ENCODE peak calls at places on chromosomes 11 and 22, in six cellular contexts. G is adrenal gland, J is IMR-90, W is heart left ventricle, A is uterus, T is tibial nerve. F is an unnamed sample.

GRCh38 chr22:49084203-49084602 is 743.5 kb downstream of the BRD1 start:
- DNase-seq in G (no peak), J (no peak), W (no peak), A (no peak), T (no peak), F (no peak)

GRCh38 chr22:19290400-19291217 is 910 bp downstream of the CLTCL1 start:
- DNase-seq in G (no peak), J (no peak), W (no peak), A (no peak), T (no peak), F (no peak)

GRCh38 chr11:134531331-134532135 is 119.5 kb upstream of the B3GAT1 start:
- DNase-seq in G (peak), J (no peak), W (peak), A (peak), T (no peak), F (no peak)

GRCh38 chr11:21174781-21175180 is 505.4 kb downstream of the NELL1 start:
- DNase-seq in G (no peak), J (no peak), W (no peak), A (no peak), T (no peak), F (no peak)

GRCh38 chr22:22507743-22508273 is 734 bp downstream of the ZNF280B start:
- DNase-seq in G (no peak), J (no peak), W (no peak), A (no peak), T (no peak), F (no peak)

GRCh38 chr22:39907605-39908097 is 6.8 kb downstream of the GRAP2 start:
- DNase-seq in G (no peak), J (no peak), W (no peak), A (no peak), T (no peak), F (no peak)

GRCh38 chr22:40817737-40818136 is 1.4 kb downstream of the SLC25A17 start:
- DNase-seq in G (no peak), J (no peak), W (no peak), A (no peak), T (no peak), F (no peak)

GRCh38 chr22:45450931-45451651 is 37.6 kb downstream of the RIBC2 start:
- DNase-seq in G (no peak), J (peak), W (no peak), A (peak), T (no peak), F (no peak)

GRCh38 chr11:126124284-126124683 is 61.6 kb upstream of the CDON start:
- DNase-seq in G (no peak), J (peak), W (no peak), A (no peak), T (no peak), F (no peak)

GRCh38 chr11:92751594-92751993 is 217.9 kb upstream of the MTNR1B start:
- DNase-seq in G (no peak), J (no peak), W (no peak), A (no peak), T (no peak), F (no peak)

GRCh38 chr11:57567210-57567511 is 311 bp downstream of the UBE2L6 start:
- DNase-seq in G (no peak), J (peak), W (no peak), A (peak), T (no peak), F (peak)

GRCh38 chr11:14258177-14258935 is 100.6 kb downstream of the RRAS2 start:
- DNase-seq in G (no peak), J (peak), W (no peak), A (no peak), T (no peak), F (peak)

GRCh38 chr11:58222730-58223129 is 6.0 kb downstream of the OR10Q1 start:
- DNase-seq in G (no peak), J (peak), W (no peak), A (no peak), T (no peak), F (no peak)

GRCh38 chr22:17563936-17564391 is 666 bp downstream of the SLC25A18 start:
- DNase-seq in G (no peak), J (peak), W (peak), A (peak), T (no peak), F (peak)

GRCh38 chr11:128552783-128553661 is 34.3 kb downstream of the ETS1 start:
- DNase-seq in G (no peak), J (peak), W (no peak), A (no peak), T (peak), F (peak)

GRCh38 chr22:42261266-42261665 is 9.2 kb downstream of the TCF20 start:
- DNase-seq in G (no peak), J (peak), W (no peak), A (no peak), T (no peak), F (no peak)

GRCh38 chr22:19776433-19777031 is 16.0 kb downstream of the TBX1 start:
- DNase-seq in G (no peak), J (peak), W (no peak), A (no peak), T (no peak), F (no peak)

GRCh38 chr11:101916422-101916821 is at the start of gene ANGPTL5:
- DNase-seq in G (no peak), J (no peak), W (no peak), A (no peak), T (no peak), F (no peak)

GRCh38 chr11:113664069-113664980 is 41.8 kb downstream of the TMPRSS5 start:
- DNase-seq in G (no peak), J (peak), W (no peak), A (no peak), T (no peak), F (no peak)

GRCh38 chr11:8744423-8744822 is 61.8 kb downstream of the RPL27A start:
- DNase-seq in G (no peak), J (no peak), W (no peak), A (no peak), T (no peak), F (no peak)

GRCh38 chr11:128804481-128804880 is 62.6 kb downstream of the KCNJ1 start:
- DNase-seq in G (no peak), J (peak), W (no peak), A (no peak), T (no peak), F (no peak)

GRCh38 chr11:62138630-62139425 is 15.0 kb downstream of the INCENP start:
- DNase-seq in G (no peak), J (no peak), W (no peak), A (no peak), T (no peak), F (no peak)

GRCh38 chr22:27203276-27203660 is 545.9 kb downstream of the MIAT start:
- DNase-seq in G (no peak), J (no peak), W (no peak), A (no peak), T (no peak), F (no peak)

GRCh38 chr11:21928834-21929233 is 264.1 kb upstream of the ANO5 start:
- DNase-seq in G (no peak), J (no peak), W (no peak), A (no peak), T (no peak), F (no peak)

GRCh38 chr11:45850446-45850845 is 3.2 kb downstream of the CRY2 start:
- DNase-seq in G (no peak), J (peak), W (no peak), A (no peak), T (no peak), F (no peak)

DNA sequence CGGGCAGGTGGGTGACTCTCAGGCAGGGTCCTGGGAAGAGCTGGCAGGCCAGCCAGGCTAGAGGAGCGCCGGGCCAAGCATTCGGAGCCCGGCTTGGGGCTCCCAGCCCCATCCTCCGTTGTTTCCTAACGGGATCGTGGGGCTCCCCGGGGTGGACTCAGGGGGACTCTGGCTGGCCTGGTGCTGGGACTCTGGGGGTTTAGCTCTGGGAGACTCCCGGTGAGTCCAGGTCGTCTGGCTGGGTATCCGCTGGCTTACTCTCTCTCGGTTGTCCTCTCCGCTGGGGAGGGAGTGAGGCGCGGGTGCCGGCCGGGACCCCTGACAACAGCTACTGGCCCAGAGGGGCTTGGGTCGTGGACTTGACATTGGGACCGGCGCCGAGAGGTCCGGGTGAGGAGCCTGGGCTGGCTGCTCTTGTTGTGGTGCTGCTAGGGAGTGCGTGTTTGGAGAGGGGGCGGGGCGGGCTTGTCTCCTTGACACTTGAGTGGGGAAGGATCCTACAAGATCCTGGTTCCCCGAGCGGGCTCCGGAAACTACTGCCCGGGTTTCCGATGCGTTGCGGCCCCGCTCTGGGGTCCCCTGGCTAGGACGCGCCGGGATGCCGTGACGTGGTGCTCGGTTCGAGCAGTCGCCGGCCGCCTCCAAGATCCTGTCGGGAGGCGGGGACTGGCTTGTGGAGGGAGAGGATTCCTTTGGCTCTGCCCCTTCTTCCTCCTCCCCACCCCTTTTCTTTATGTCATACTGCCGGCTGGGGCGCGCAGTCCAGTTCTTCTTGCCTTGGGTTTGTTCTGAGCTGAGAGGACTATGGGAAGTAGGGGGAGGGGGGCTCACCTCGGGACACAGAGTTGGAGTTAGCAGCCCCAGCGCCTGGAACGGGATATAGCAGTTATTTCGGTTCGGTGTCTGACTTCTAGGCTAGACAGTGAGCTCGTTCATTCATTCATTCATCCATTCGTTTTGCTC is 585 bp downstream of the EMSY start:
- DNase-seq in G (peak), J (peak), W (peak), A (peak), T (peak), F (peak)
- TF ChIP-seq POLR2A in G (peak), J (peak), W (peak), A (peak), T (peak), F (peak)

DNA sequence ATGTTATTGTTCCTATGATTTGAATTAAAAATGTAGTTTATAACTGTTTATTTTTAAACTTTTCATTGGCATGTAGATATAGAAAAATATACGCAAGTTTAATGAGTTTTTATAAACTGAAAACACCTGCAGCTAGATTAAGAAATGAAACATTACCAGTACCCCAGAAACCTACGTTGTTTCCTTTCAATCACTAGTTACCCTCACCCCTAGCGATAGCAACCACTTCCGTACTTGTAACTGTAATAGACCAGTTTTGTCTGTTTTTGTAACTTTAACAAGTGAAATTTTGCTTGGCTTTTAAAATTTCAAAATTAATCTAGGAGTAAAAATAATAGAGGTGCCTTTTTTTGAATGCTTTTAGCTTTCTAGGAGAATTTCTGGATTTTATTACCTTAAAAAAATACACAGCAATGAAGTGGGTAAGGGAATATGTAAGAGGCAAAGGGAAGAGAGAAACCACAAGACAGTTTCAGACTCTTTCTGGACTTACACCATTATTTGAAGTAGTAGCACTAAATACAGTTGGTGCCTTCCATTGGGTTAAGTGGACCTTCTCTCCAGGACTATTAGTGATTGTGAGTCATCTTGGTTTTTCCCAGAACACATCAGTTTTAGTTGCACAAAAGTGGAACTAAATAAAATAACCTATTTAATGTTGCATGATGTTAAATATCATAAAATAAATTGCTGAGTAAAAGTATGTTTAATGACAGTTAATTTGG is 18.7 kb upstream of the NAT10 start:
- DNase-seq in G (no peak), J (peak), W (no peak), A (no peak), T (no peak), F (no peak)
- H3K27ac ChIP-seq in G (no peak), J (no peak), W (no peak), A (no peak), T (no peak), F (no peak)

GRCh38 chr22:47018010-47018910 is 255.8 kb downstream of the TBC1D22A start:
- DNase-seq in G (no peak), J (no peak), W (no peak), A (no peak), T (no peak), F (peak)

GRCh38 chr22:47020157-47020556 is 257.7 kb downstream of the TBC1D22A start:
- DNase-seq in G (no peak), J (peak), W (no peak), A (no peak), T (no peak), F (no peak)

GRCh38 chr22:47017245-47017644 is 254.8 kb downstream of the TBC1D22A start:
- DNase-seq in G (no peak), J (no peak), W (no peak), A (no peak), T (no peak), F (no peak)

GRCh38 chr22:47021371-47022074 is 259.1 kb downstream of the TBC1D22A start:
- DNase-seq in G (no peak), J (no peak), W (no peak), A (no peak), T (no peak), F (no peak)

GRCh38 chr22:47019012-47019790 is 256.8 kb downstream of the TBC1D22A start:
- DNase-seq in G (no peak), J (no peak), W (no peak), A (peak), T (no peak), F (no peak)
- H3K4me3 ChIP-seq in G (no peak), J (no peak), W (no peak), A (no peak), T (no peak), F (no peak)

GRCh38 chr11:74490945-74491344 is 2.6 kb downstream of the LIPT2 start:
- DNase-seq in G (no peak), J (no peak), W (no peak), A (no peak), T (no peak), F (no peak)

GRCh38 chr11:74493816-74494630 is 499 bp upstream of the LIPT2 start:
- DNase-seq in G (no peak), J (peak), W (no peak), A (no peak), T (no peak), F (no peak)

GRCh38 chr11:74492084-74492483 is 1.4 kb downstream of the LIPT2 start:
- DNase-seq in G (no peak), J (no peak), W (no peak), A (no peak), T (no peak), F (no peak)

GRCh38 chr11:74492974-74493815 is at the start of gene LIPT2:
- DNase-seq in G (peak), J (peak), W (peak), A (peak), T (peak), F (peak)

GRCh38 chr11:74494916-74495315 is 1.4 kb upstream of the LIPT2 start:
- DNase-seq in G (no peak), J (no peak), W (no peak), A (no peak), T (no peak), F (no peak)
- TF ChIP-seq POLR2A in G (no peak), J (no peak), W (no peak), A (no peak), T (no peak), F (no peak)

GRCh38 chr11:2987881-2988280 is 4.2 kb downstream of the NAP1L4 start:
- DNase-seq in G (no peak), J (no peak), W (no peak), A (no peak), T (no peak), F (no peak)
- H3K27ac ChIP-seq in G (no peak), J (peak), W (no peak), A (no peak), T (no peak), F (peak)

DNA sequence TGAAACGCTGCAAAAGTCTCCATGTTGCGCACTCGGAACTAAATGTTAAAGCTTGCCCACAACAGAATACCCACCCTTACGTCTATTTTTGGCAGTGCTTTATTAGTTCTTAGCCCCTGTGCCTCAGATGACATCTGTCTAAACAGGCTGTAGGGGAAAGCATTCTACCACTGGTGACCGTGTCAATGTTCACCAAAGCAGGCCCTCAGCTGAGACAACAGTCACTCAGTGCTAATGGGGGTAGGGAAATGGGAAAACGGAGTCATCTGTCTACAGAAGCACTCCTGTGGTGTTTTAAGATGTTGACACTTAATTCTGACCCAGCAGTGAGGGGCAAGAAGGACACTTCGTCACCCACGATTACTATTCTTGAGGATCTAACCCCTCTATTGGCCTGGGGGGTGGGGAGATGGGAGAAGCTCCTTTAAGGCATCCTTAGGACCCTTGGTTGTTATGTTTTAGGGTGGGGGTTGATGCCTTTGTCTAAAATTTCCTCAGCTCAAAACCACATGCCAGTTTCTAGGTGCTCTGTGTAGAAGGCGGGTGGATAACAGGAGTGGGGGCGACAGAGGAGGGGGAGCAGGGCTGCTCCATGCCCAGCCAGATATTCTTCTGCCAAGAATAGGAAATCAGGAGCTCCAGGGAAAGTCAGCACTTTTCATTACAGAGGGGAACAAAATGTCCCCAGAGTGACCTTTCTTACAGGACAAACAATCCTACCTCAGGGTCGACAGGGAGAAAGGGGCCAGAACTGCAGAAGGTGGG is 15.6 kb upstream of the MFRP start:
- DNase-seq in G (peak), J (no peak), W (no peak), A (no peak), T (no peak), F (no peak)
- H3K4me3 ChIP-seq in G (no peak), J (no peak), W (peak), A (no peak), T (peak), F (peak)